ENCODE peak calls at places on chromosomes 12 and 14, in ten cellular contexts. L is T-helper 2 cell; C is foreskin fibroblast; J is fibroblast of mammary gland; F is naive thymus-derived CD4-positive, alpha-beta T cell; I is skeletal muscle cell; G is activated CD8-positive, alpha-beta memory T cell treated with anti-CD3 and anti-CD28 coated beads for 4 hours; T is activated CD4-positive, alpha-beta T cell treated with anti-CD3 and anti-CD28 coated beads for 4 hours; O is kidney tubule cell; V is HCEC 1CT. M is an unnamed sample.

GRCh38 chr12:98543701-98544100 is 28.3 kb downstream of the TMPO start:
- DNase-seq in L (no peak), C (no peak), J (peak; percentile 4), F (no peak), I (no peak), G (no peak), T (no peak), O (no peak), V (no peak), M (no peak)

GRCh38 chr12:108551556-108551955 is 9.4 kb downstream of the SART3 start:
- DNase-seq in L (no peak), C (no peak), J (peak; percentile 55), F (no peak), I (no peak), G (no peak), T (no peak), O (no peak), V (peak; percentile 9), M (no peak)

GRCh38 chr12:49227701-49228100 is 37.2 kb upstream of the TUBA1C start:
- DNase-seq in L (no peak), C (no peak), J (no peak), F (no peak), I (no peak), G (no peak), T (no peak), O (no peak), V (no peak), M (peak; percentile 16)

GRCh38 chr12:6730169-6730568 is 6.3 kb downstream of the COPS7A start:
- DNase-seq in L (no peak), C (no peak), J (no peak), F (no peak), I (no peak), G (no peak), T (no peak), O (no peak), V (no peak), M (no peak)

GRCh38 chr14:36256131-36256801 is 64.2 kb downstream of the MBIP start:
- DNase-seq in L (no peak), C (no peak), J (peak; percentile 47), F (no peak), I (peak; percentile 15), G (no peak), T (no peak), O (no peak), V (no peak), M (no peak)

GRCh38 chr12:25051583-25052190 is 102.8 kb upstream of the BCAT1 start:
- DNase-seq in L (peak; percentile 94), C (no peak), J (no peak), F (peak; percentile 80), I (no peak), G (peak; percentile 20), T (peak; percentile 49), O (no peak), V (no peak), M (no peak)

GRCh38 chr12:57238854-57239554 is 9.5 kb downstream of the SHMT2 start:
- DNase-seq in L (peak; percentile 82), C (peak; percentile 81), J (peak; percentile 83), F (peak; percentile 72), I (peak; percentile 51), G (peak; percentile 67), T (peak; percentile 84), O (peak; percentile 87), V (peak; percentile 83), M (peak; percentile 87)

GRCh38 chr12:3527736-3528135 is 36.7 kb downstream of the PRMT8 start:
- DNase-seq in L (no peak), C (no peak), J (no peak), F (no peak), I (no peak), G (no peak), T (no peak), O (no peak), V (no peak), M (no peak)

GRCh38 chr14:102699416-102700110 is 77.7 kb upstream of the TRAF3 start:
- DNase-seq in L (no peak), C (no peak), J (peak; percentile 40), F (no peak), I (no peak), G (no peak), T (no peak), O (no peak), V (peak; percentile 25), M (no peak)

GRCh38 chr12:75323663-75324062 is 6.5 kb downstream of the CAPS2 start:
- DNase-seq in L (no peak), C (no peak), J (peak; percentile 5), F (no peak), I (no peak), G (no peak), T (no peak), O (no peak), V (no peak), M (no peak)

GRCh38 chr14:101932668-101933067 is 31.7 kb upstream of the DYNC1H1 start:
- DNase-seq in L (no peak), C (no peak), J (no peak), F (no peak), I (no peak), G (no peak), T (no peak), O (no peak), V (no peak), M (no peak)

GRCh38 chr12:13941258-13942249 is 39.8 kb downstream of the GRIN2B start:
- DNase-seq in L (peak; percentile 14), C (peak; percentile 2), J (peak; percentile 60), F (no peak), I (peak; percentile 17), G (no peak), T (no peak), O (peak; percentile 97), V (peak; percentile 11), M (peak; percentile 63)

GRCh38 chr12:101670007-101670671 is 27.3 kb upstream of the CHPT1 start:
- DNase-seq in L (peak; percentile 88), C (peak; percentile 20), J (peak; percentile 66), F (peak; percentile 59), I (peak; percentile 7), G (no peak), T (peak; percentile 1), O (peak; percentile 12), V (peak; percentile 64), M (peak; percentile 44)

GRCh38 chr12:6942331-6942665 is 1.3 kb upstream of the RNU7-1 start:
- DNase-seq in L (no peak), C (no peak), J (no peak), F (no peak), I (no peak), G (no peak), T (no peak), O (no peak), V (no peak), M (no peak)

GRCh38 chr14:92502541-92503286 is 10.9 kb upstream of the RIN3 start:
- DNase-seq in L (no peak), C (no peak), J (no peak), F (no peak), I (no peak), G (no peak), T (no peak), O (peak; percentile 3), V (no peak), M (no peak)

GRCh38 chr14:104894331-104895206 is 29.5 kb downstream of the CEP170B start:
- DNase-seq in L (no peak), C (no peak), J (no peak), F (no peak), I (no peak), G (no peak), T (no peak), O (no peak), V (no peak), M (peak; percentile 1)

GRCh38 chr12:94832780-94833760 is 170.4 kb downstream of the NDUFA12 start:
- DNase-seq in L (no peak), C (no peak), J (peak; percentile 64), F (no peak), I (peak; percentile 76), G (no peak), T (no peak), O (peak; percentile 29), V (no peak), M (peak; percentile 59)

GRCh38 chr12:66159088-66159487 is 10.7 kb downstream of the TMBIM4 start:
- DNase-seq in L (no peak), C (no peak), J (no peak), F (no peak), I (no peak), G (no peak), T (no peak), O (no peak), V (no peak), M (no peak)

GRCh38 chr14:24238527-24239037 is 3.8 kb downstream of the TINF2 start:
- DNase-seq in L (no peak), C (no peak), J (no peak), F (no peak), I (no peak), G (no peak), T (no peak), O (no peak), V (no peak), M (no peak)

GRCh38 chr14:102479777-102480176 is 29.8 kb downstream of the ANKRD9 start:
- DNase-seq in L (no peak), C (no peak), J (no peak), F (no peak), I (no peak), G (no peak), T (no peak), O (no peak), V (no peak), M (peak; percentile 55)

GRCh38 chr12:50103767-50104321 is at the start of gene GPD1:
- DNase-seq in L (peak; percentile 15), C (no peak), J (peak; percentile 28), F (no peak), I (no peak), G (no peak), T (no peak), O (peak; percentile 60), V (no peak), M (peak; percentile 85)

GRCh38 chr14:70254476-70254961 is 65.8 kb upstream of the SLC8A3 start:
- DNase-seq in L (peak; percentile 10), C (peak; percentile 15), J (peak; percentile 8), F (no peak), I (peak; percentile 5), G (no peak), T (no peak), O (peak; percentile 75), V (no peak), M (no peak)

GRCh38 chr12:59936546-59936945 is 340.7 kb downstream of the SLC16A7 start:
- DNase-seq in L (no peak), C (no peak), J (no peak), F (no peak), I (no peak), G (no peak), T (no peak), O (no peak), V (no peak), M (no peak)

GRCh38 chr14:89309670-89310177 is 107.3 kb downstream of the FOXN3 start:
- DNase-seq in L (no peak), C (no peak), J (no peak), F (no peak), I (no peak), G (no peak), T (no peak), O (no peak), V (no peak), M (no peak)

GRCh38 chr12:62632521-62632920 is 165.9 kb downstream of the MON2 start:
- DNase-seq in L (peak; percentile 4), C (peak; percentile 36), J (peak; percentile 56), F (no peak), I (no peak), G (no peak), T (no peak), O (no peak), V (peak; percentile 21), M (peak; percentile 61)

GRCh38 chr12:127628655-127629054 is 638.3 kb upstream of the TMEM132C start:
- DNase-seq in L (no peak), C (peak; percentile 42), J (peak; percentile 87), F (no peak), I (peak; percentile 26), G (no peak), T (no peak), O (peak; percentile 64), V (peak; percentile 75), M (no peak)

GRCh38 chr12:124923906-124924734 is 9.7 kb upstream of the UBC start:
- DNase-seq in L (no peak), C (peak; percentile 88), J (peak; percentile 84), F (peak; percentile 5), I (no peak), G (no peak), T (no peak), O (peak; percentile 72), V (peak; percentile 87), M (no peak)

GRCh38 chr14:90161129-90161528 is 95.2 kb upstream of the PSMC1 start:
- DNase-seq in L (no peak), C (no peak), J (no peak), F (no peak), I (no peak), G (no peak), T (no peak), O (no peak), V (no peak), M (no peak)